ENCODE peak calls at places on chromosomes 3 and 15, in nine cellular contexts. L is type B pancreatic cell, D is PC-3, B is neural progenitor cell, M is HFFc6, R is dorsolateral prefrontal cortex, K is GM13976, C is IMR-90, S is WERI-Rb-1. N is an unnamed sample.

GRCh38 chr3:65955792-65956477 is 82.8 kb downstream of the MAGI1 start:
- DNase-seq in L (no peak), D (peak), B (no peak), M (peak), R (no peak), K (no peak), C (peak), S (no peak), N (no peak)

GRCh38 chr3:36843065-36844051 is 79.0 kb upstream of the DCLK3 start:
- DNase-seq in L (no peak), D (peak), B (peak), M (peak), R (peak), K (peak), C (peak), S (peak), N (no peak)

GRCh38 chr3:64650710-64651109 is 37.1 kb downstream of the ADAMTS9 start:
- DNase-seq in L (no peak), D (no peak), B (no peak), M (no peak), R (no peak), K (no peak), C (peak), S (no peak), N (no peak)

GRCh38 chr3:67083277-67083676 is 85.2 kb downstream of the KBTBD8 start:
- DNase-seq in L (no peak), D (peak), B (no peak), M (no peak), R (no peak), K (no peak), C (peak), S (no peak), N (no peak)

GRCh38 chr15:84981711-84982300 is at the start of gene PDE8A:
- DNase-seq in L (peak), D (peak), B (peak), M (peak), R (no peak), K (peak), C (peak), S (peak), N (peak)

GRCh38 chr3:140942221-140943104 is 827 bp downstream of the SLC25A36 start:
- DNase-seq in L (peak), D (peak), B (peak), M (peak), R (peak), K (peak), C (peak), S (peak), N (peak)

GRCh38 chr3:149898771-149899170 is 71.9 kb downstream of the PFN2 start:
- DNase-seq in L (no peak), D (no peak), B (no peak), M (peak), R (no peak), K (no peak), C (peak), S (no peak), N (no peak)

GRCh38 chr3:167187211-167187610 is 192.9 kb downstream of the ZBBX start:
- DNase-seq in L (no peak), D (no peak), B (no peak), M (no peak), R (no peak), K (no peak), C (no peak), S (peak), N (no peak)

GRCh38 chr3:37981348-37981664 is 9.3 kb upstream of the VILL start:
- DNase-seq in L (no peak), D (peak), B (no peak), M (no peak), R (no peak), K (no peak), C (no peak), S (no peak), N (no peak)

GRCh38 chr15:95520511-95520910 is 810.0 kb upstream of the NR2F2 start:
- DNase-seq in L (no peak), D (no peak), B (no peak), M (no peak), R (no peak), K (no peak), C (no peak), S (no peak), N (no peak)

GRCh38 chr3:134473868-134474546 is 11.8 kb downstream of the ANAPC13 start:
- DNase-seq in L (peak), D (peak), B (peak), M (peak), R (peak), K (peak), C (peak), S (peak), N (peak)

DNA sequence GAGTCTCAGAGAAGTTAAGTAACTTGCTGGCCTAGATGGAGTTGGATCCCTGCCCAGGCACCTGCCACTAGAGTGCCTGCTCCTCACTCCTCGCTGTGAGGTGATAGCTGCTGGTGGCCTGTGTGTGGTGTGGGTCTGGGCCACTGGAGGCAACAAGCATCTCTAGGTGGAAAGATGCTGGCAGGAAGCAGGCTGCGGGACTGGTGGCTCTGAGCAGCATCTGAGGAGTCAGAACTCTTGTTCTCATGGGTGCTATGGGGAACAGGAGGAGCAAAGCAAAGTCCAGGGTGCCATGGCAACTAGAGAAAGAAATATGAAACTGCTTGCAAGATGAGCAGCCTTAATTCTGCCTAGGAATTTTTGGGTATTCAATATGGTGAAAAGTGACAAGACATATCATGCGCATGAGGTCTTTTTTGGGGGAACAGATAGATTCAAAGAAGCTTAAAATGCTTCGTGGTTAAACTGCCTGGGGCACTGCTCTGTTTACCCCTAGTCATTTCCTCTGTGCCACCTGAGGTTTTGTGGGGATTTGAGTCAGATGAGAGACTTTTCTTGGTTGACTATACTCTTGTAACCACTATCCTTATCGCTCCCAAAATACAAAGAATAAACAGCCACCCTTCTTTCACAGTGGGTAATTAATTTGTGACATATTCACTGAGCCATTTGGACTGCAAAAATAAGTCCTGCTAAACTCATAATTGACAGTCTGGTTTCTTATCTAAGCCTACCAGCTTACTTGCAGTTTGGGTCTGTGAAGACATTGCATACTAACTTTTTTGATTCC is 50.3 kb downstream of the MED12L start:
- DNase-seq in L (no peak), D (peak), B (no peak), M (no peak), R (no peak), K (no peak), C (no peak), S (no peak), N (no peak)
- TF ChIP-seq CTCF in L (no peak), D (no peak), B (no peak), M (no peak), R (no peak), K (no peak), C (no peak), S (no peak), N (no peak)

DNA sequence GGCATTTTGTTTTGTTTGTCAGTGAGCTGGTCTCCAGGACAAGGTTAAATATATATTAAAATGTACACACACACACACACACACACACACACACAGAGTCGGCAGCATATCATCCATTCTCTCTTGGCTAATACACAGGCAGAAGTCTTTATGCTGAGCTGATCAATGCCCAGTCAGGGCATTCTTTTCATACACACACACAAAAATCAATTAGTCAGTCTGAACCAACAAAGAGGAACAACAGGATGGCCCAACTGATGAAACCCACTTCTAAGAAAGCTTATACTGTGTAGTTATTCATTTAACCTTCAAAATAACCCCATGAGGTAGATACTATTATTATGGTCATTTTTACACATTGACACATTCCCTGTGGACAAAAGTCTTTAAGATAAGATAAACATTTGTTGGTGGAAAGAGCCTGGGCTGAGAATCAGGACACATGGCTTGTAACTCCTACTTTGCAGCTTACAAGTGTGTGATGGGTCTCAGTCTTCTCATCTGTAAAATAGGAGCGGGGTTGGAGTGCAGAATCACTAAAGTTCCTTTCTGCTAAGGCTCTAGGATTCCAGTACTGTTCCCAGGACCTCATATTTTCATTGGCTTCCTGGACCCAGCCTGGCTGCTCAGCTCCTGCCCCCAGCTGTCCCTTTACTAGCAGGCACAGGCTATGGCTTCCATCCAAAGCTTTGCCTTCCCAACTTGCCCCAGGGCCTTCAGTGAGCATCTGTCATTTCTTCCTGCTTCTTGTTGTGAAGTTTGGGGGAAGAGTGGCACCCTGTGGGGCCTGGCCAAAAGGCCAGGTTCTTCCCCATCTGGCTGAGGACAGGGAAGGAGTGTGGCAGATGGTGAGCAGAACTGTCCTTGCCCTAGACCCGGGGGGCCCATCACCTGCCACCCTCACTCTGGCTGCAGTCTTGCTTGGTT is 27.2 kb upstream of the GLCE start:
- DNase-seq in L (no peak), D (peak), B (no peak), M (peak), R (no peak), K (no peak), C (no peak), S (peak), N (no peak)
- TF ChIP-seq CTCF in L (no peak), D (peak), B (no peak), M (no peak), R (no peak), K (no peak), C (no peak), S (peak), N (no peak)

GRCh38 chr15:66502491-66502890 is 2.2 kb downstream of the RPL4 start:
- DNase-seq in L (no peak), D (no peak), B (no peak), M (no peak), R (peak), K (no peak), C (no peak), S (no peak), N (no peak)

GRCh38 chr15:66497502-66498455 is at the start of gene SNAPC5:
- DNase-seq in L (peak), D (peak), B (peak), M (peak), R (peak), K (peak), C (peak), S (peak), N (peak)

GRCh38 chr15:66496951-66497501 is 536 bp downstream of the SNAPC5 start:
- DNase-seq in L (peak), D (no peak), B (no peak), M (no peak), R (no peak), K (peak), C (no peak), S (peak), N (no peak)

GRCh38 chr15:66494262-66494661 is 3.3 kb downstream of the SNAPC5 start:
- DNase-seq in L (peak), D (no peak), B (no peak), M (no peak), R (no peak), K (no peak), C (no peak), S (no peak), N (no peak)

GRCh38 chr15:66498501-66499386 is 1.2 kb upstream of the SNAPC5 start:
- DNase-seq in L (peak), D (peak), B (peak), M (peak), R (no peak), K (no peak), C (peak), S (no peak), N (no peak)
- TF ChIP-seq CTCF in L (peak), D (peak), B (peak), M (peak), R (peak), K (peak), C (peak), S (no peak), N (no peak)

GRCh38 chr15:60964527-60964926 is 264.6 kb downstream of the RORA start:
- DNase-seq in L (no peak), D (no peak), B (no peak), M (no peak), R (no peak), K (no peak), C (no peak), S (no peak), N (no peak)

GRCh38 chr15:60962087-60962486 is 267.0 kb downstream of the RORA start:
- DNase-seq in L (no peak), D (no peak), B (no peak), M (no peak), R (no peak), K (no peak), C (no peak), S (no peak), N (no peak)

GRCh38 chr15:60963557-60963956 is 265.5 kb downstream of the RORA start:
- DNase-seq in L (no peak), D (no peak), B (no peak), M (no peak), R (no peak), K (no peak), C (no peak), S (no peak), N (no peak)

GRCh38 chr15:60957111-60957510 is 272.0 kb downstream of the RORA start:
- DNase-seq in L (no peak), D (no peak), B (no peak), M (no peak), R (no peak), K (no peak), C (no peak), S (no peak), N (no peak)

DNA sequence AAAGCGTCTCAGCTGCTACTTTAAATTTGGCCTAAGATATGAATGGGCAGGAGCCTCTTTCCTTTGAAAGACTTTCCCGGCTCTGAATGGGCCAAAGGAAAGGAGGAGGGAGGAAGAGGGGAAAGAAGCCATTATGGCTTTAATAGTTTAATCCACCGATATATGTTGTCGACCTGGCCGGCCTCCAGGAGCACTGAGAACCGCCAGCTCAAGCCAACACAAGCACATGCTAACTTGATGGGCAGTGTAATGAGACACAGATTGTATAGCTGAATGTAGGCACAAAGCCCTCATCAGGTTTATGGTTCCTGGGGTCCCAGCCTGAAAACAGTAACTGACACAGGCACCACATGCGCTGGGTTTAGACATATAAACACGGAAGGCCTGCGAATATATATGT is 267.6 kb downstream of the RORA start:
- DNase-seq in L (no peak), D (no peak), B (no peak), M (no peak), R (no peak), K (no peak), C (no peak), S (no peak), N (no peak)
- TF ChIP-seq CTCF in L (no peak), D (no peak), B (no peak), M (no peak), R (no peak), K (no peak), C (no peak), S (no peak), N (no peak)

GRCh38 chr3:157259825-157260224 is 99.9 kb upstream of the CCNL1 start:
- DNase-seq in L (no peak), D (no peak), B (no peak), M (no peak), R (no peak), K (no peak), C (no peak), S (no peak), N (no peak)
- TF ChIP-seq CTCF in L (no peak), D (no peak), B (no peak), M (no peak), R (no peak), K (no peak), C (no peak), S (no peak), N (no peak)

GRCh38 chr3:17473761-17474160 is 268.7 kb downstream of the TBC1D5 start:
- DNase-seq in L (no peak), D (peak), B (no peak), M (no peak), R (no peak), K (no peak), C (peak), S (no peak), N (no peak)
- TF ChIP-seq CTCF in L (peak), D (peak), B (no peak), M (peak), R (peak), K (no peak), C (peak), S (no peak), N (no peak)

GRCh38 chr3:127408022-127408683 is 120.3 kb upstream of the PRR20G start:
- DNase-seq in L (no peak), D (no peak), B (no peak), M (no peak), R (no peak), K (no peak), C (no peak), S (no peak), N (no peak)

GRCh38 chr3:127405791-127406190 is 117.9 kb upstream of the PRR20G start:
- DNase-seq in L (no peak), D (no peak), B (no peak), M (no peak), R (no peak), K (no peak), C (no peak), S (no peak), N (no peak)

GRCh38 chr3:127407026-127407939 is 119.4 kb upstream of the PRR20G start:
- DNase-seq in L (peak), D (no peak), B (no peak), M (no peak), R (no peak), K (no peak), C (no peak), S (no peak), N (no peak)

GRCh38 chr3:127404614-127405598 is 117.1 kb upstream of the PRR20G start:
- DNase-seq in L (peak), D (no peak), B (no peak), M (no peak), R (no peak), K (no peak), C (no peak), S (no peak), N (no peak)

DNA sequence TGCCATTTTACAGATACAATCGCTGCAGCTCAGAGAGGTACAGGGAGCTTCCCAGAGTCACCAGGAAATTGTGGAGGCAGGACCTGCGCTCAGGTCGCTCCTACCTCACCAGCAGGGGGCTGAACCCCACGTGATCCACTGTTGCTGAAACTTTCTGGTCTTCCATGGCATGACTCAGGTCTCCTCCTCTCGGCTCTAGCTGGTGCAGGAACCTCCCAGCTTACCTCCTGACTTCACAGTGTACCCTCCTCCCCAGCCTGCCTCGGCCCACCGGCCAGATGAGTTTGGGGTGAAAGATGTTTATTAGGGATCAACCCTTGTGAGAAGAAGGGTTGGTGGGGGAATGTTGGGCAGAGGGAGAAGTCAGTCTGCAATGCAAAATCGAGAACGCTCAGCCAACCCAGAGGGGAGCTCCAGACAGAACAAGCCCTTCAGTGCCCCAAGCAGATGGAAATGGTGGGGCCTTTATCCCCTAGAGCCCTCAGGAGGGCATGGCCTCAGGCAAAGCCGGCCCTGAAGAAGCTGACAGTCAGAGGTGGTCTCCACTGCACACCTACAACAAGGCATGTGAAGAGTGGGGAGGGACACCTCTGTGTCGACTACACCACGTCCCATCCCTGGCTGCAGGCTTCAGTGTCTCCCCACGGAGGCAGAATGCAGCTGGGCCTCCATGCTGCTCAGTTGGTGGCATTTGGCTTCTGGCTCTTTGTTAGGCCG is 118.6 kb upstream of the PRR20G start:
- DNase-seq in L (peak), D (peak), B (no peak), M (peak), R (no peak), K (no peak), C (peak), S (no peak), N (no peak)
- TF ChIP-seq CTCF in L (peak), D (peak), B (peak), M (peak), R (peak), K (no peak), C (peak), S (peak), N (no peak)

DNA sequence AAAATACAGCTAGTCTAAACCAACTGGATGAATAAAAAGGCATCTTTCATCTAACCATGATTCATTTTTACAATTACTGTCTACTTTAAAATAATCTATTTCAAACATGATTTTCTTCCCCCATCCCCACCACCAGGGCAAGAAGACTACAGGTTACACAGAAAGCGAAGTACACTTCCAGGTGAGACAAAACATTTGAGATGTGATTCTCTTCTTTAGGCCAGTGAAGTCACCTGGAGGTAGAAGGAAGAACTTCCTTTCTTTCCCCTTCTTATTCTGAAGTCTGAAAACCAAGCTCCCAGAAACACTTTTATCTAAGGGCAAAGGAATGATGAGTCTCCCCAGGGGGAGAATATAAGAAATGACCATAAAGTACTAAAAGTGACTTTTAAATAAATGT is 36.7 kb downstream of the SHQ1 start:
- DNase-seq in L (no peak), D (no peak), B (no peak), M (no peak), R (no peak), K (no peak), C (no peak), S (no peak), N (no peak)
- TF ChIP-seq CTCF in L (peak), D (peak), B (peak), M (peak), R (no peak), K (no peak), C (no peak), S (no peak), N (no peak)